ENCODE peak calls at places on chromosomes 4 and X, in ten cellular contexts. X is left lung; W is effector memory CD4-positive, alpha-beta T cell; Z is astrocyte; J is lower lobe of right lung; H is suprapubic skin; B is HCT116; V is cardiac muscle cell; E is upper lobe of right lung; O is left ventricle myocardium inferior. L is an unnamed sample.
A peak's percentile ranks its signal among the peaks of the same experiment; 100 is the strongest.

GRCh38 chr4:111930658-111931057 is 214.6 kb upstream of the FAM241A start:
- DNase-seq in O (no peak), X (no peak), J (no peak), W (no peak), Z (no peak), B (no peak), E (no peak), V (no peak), H (no peak), L (no peak)

GRCh38 chr4:87354168-87355102 is 31.8 kb upstream of the HSD17B13 start:
- DNase-seq in J (no peak), W (no peak), Z (no peak), O (no peak), V (no peak), H (no peak), E (no peak), B (no peak), X (no peak), L (no peak)

GRCh38 chr4:147683172-147683571 is 791 bp downstream of the PRMT9 start:
- DNase-seq in X (no peak), Z (no peak), J (no peak), O (no peak), H (no peak), V (peak; percentile 1), W (no peak), E (no peak), B (no peak), L (no peak)

GRCh38 chrX:152810403-152810802 is 20.2 kb downstream of the CETN2 start:
- DNase-seq in Z (no peak), J (no peak), W (no peak), B (no peak), X (no peak), V (no peak), E (no peak), H (no peak), O (no peak), L (no peak)

GRCh38 chr4:213971-214370 is 89.7 kb downstream of the ZNF718 start:
- DNase-seq in B (no peak), Z (no peak), H (no peak), J (no peak), V (no peak), W (no peak), X (no peak), E (no peak), O (no peak), L (no peak)

GRCh38 chr4:11132478-11132877 is 296.2 kb downstream of the HS3ST1 start:
- DNase-seq in O (no peak), Z (no peak), J (no peak), W (no peak), V (no peak), B (no peak), X (no peak), E (no peak), H (no peak), L (no peak)

GRCh38 chr4:86594559-86595425 is 677 bp downstream of the PTPN13 start:
- DNase-seq in Z (peak; percentile 85), B (peak; percentile 13), W (no peak), V (peak; percentile 72), X (peak; percentile 88), E (peak; percentile 67), J (peak; percentile 58), O (peak; percentile 34), H (peak; percentile 77), L (peak; percentile 47)

GRCh38 chr4:169244210-169244609 is 26.5 kb downstream of the SH3RF1 start:
- DNase-seq in E (no peak), B (no peak), V (no peak), W (no peak), Z (no peak), X (no peak), H (no peak), J (no peak), O (no peak), L (no peak)

DNA sequence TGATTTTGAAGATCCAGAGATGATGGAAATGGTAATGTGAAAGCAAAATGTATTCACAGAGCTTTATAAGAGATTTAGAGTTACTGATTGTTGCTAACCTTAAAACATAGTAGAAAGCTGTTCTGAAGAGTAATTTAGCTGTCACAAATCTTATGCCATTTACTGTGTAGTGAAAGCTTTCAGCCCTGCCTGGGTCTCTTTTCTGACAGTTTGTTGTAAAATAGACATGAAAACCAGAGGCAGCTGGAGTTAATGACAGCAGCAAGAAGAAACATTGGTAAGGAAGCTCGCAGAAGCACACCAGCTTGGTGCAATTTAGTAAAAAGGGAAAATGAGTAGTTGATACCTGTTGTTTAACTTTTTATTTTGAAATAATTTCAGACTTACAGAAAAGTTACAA is 21.1 kb downstream of the POLR2B start:
- DNase-seq in X (no peak), V (no peak), O (no peak), E (no peak), W (no peak), J (no peak), B (no peak), H (no peak), Z (no peak), L (no peak)
- H3K27ac ChIP-seq in X (no peak overlapping the region), V (no peak overlapping the region), O (no peak overlapping the region), E (no peak overlapping the region), W (no peak overlapping the region), J (no peak overlapping the region), B (no peak overlapping the region), H (no peak overlapping the region), Z (no peak overlapping the region), L (no peak overlapping the region)

GRCh38 chrX:139446832-139447231 is 83.7 kb upstream of the F9 start:
- DNase-seq in V (no peak), B (no peak), O (no peak), J (no peak), W (no peak), X (peak; percentile 49), H (no peak), E (no peak), Z (no peak), L (no peak)

DNA sequence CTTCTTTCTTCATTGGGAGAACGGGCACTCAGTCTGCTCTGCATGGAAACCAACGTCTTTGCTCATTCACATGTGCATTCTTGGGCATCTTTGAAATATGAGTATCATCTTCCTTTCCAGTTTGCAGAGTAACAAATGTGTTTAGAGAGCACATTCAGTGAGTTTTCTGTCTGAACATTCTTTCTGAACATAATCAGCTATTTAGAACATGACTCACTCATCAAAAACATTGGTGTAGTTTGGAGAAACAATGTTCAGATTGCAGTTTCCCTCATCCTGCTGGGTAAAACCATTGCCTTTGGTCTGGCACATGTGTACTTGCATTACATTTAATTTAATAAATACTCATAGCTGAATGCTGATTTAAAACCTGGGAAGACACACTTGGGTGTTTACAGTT is 81.5 kb upstream of the F9 start:
- DNase-seq in Z (peak; percentile 33), B (no peak), J (no peak), V (no peak), O (no peak), H (no peak), E (no peak), X (no peak), W (no peak), L (no peak)
- H3K4me3 ChIP-seq in Z (no peak overlapping the region), B (no peak overlapping the region), J (no peak overlapping the region), V (no peak overlapping the region), O (no peak overlapping the region), H (no peak overlapping the region), E (no peak overlapping the region), X (no peak overlapping the region), W (no peak overlapping the region), L (no peak overlapping the region)

DNA sequence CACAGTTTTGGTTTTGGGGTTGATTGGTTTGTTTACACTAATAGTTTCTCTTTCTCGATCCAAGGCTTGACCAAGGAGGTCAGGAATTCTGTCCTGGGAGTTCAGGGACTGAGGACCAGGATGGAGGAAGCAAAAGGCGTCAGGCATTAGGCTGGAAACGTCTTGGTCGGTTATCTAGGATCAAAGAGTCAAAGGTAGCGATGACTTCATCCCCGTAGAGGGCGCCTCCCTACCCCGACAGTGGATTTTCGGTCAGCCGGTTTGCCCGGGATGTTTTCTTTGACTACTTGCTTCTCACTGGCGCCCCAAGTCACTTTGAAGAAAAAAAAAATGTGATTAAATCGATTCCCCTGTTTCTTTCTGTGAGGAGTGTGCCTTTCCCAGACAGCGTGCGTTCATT is 985 bp upstream of the FHDC1 start:
- DNase-seq in W (no peak), Z (no peak), H (no peak), B (peak; percentile 16), E (no peak), O (no peak), J (peak; percentile 49), V (no peak), X (peak; percentile 34), L (no peak)
- H3K27me3 ChIP-seq in W (peaks cover 18% of the 10 kb centered on the region), Z (peaks cover 39% of the 10 kb centered on the region), H (peaks cover 10% of the 10 kb centered on the region), B (peaks cover 21% of the 10 kb centered on the region), E (peaks cover 3% of the 10 kb centered on the region), O (peaks cover 71% of the 10 kb centered on the region), J (peaks cover 40% of the 10 kb centered on the region), V (peaks cover 78% of the 10 kb centered on the region), X (peaks cover 5% of the 10 kb centered on the region), L (peaks cover 59% of the 10 kb centered on the region)

GRCh38 chrX:153969904-153970397 is 1.7 kb downstream of the HCFC1 start:
- DNase-seq in B (no peak), X (no peak), H (peak; percentile 72), W (no peak), J (no peak), O (no peak), Z (peak; percentile 18), V (no peak), E (no peak), L (no peak)

GRCh38 chrX:153970398-153971123 is 1.1 kb downstream of the HCFC1 start:
- DNase-seq in X (no peak), O (no peak), E (no peak), B (no peak), H (peak; percentile 66), W (peak; percentile 16), J (no peak), V (peak; percentile 47), Z (peak; percentile 77), L (no peak)

GRCh38 chrX:153968255-153968654 is 3.4 kb downstream of the HCFC1 start:
- DNase-seq in O (no peak), W (no peak), Z (no peak), H (peak; percentile 59), B (no peak), J (no peak), E (no peak), X (no peak), V (no peak), L (no peak)

GRCh38 chrX:153968754-153969124 is 2.9 kb downstream of the HCFC1 start:
- DNase-seq in O (no peak), E (no peak), X (no peak), H (peak; percentile 54), B (no peak), V (peak; percentile 35), Z (no peak), W (no peak), J (no peak), L (no peak)

DNA sequence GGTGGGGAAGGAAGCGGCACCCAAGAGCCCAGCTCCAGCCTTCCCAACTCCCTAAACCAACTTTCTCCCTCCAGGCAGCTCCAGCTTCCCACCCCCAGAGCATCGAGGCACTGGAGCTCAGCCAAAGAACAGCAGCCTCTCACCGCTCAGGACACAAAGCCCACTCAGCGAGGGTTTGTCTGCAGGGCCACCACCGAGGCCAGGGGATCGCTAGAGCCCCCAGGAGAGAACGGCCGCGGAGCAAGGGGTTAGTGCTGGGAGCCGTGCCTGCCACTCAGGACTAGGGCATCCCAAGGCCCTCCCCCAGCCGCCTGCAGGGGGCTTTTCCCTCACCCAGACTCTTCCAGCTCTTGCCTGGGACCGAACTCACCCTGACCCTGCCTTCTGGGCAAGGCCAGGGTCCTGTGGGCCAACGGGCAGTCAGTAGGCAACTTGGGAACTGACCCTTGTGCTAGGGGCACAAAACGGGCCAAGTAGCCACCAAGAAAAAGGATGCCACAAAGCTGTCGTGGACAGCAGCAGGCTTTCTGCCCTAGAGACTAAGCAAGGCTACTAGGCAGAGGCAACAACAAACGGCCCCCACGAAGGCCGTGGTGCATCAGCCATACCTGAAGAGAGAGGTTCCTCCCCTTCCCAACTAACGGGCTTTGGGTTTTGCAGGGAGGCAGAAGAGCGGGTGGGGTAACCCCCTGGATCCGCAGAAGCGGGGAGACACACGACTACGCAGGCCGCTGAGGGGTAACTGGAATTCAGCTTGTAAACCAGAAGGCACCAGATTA is 2.3 kb downstream of the HCFC1 start:
- DNase-seq in V (no peak), Z (no peak), B (no peak), O (no peak), X (no peak), E (no peak), W (no peak), H (peak; percentile 65), J (no peak), L (no peak)
- H3K27ac ChIP-seq in V (peak overlapping the region; percentile 100), Z (no peak overlapping the region), B (peak overlapping the region; percentile 33), O (peak overlapping the region; percentile 76), X (peak overlapping the region; percentile 84), E (peak overlapping the region; percentile 65), W (peak overlapping the region; percentile 94), H (peak overlapping the region; percentile 98), J (peak overlapping the region; percentile 58), L (peak overlapping the region; percentile 31)